ENCODE peak calls at places on chromosomes 2 and 18, in eight cellular contexts. M, K, I, L, F, S, E and Z are unnamed samples.

GRCh38 chr18:58446661-58447060 is 182.2 kb downstream of the ALPK2 start:
- DNase-seq in F (no peak), S (no peak), E (no peak), I (no peak), L (no peak), M (no peak), K (no peak), Z (no peak)

GRCh38 chr2:7703523-7704144 is 786.4 kb downstream of the RNF144A start:
- DNase-seq in E (no peak), K (no peak), S (no peak), M (no peak), I (no peak), F (no peak), L (no peak), Z (no peak)

GRCh38 chr18:35692866-35693265 is 111.3 kb downstream of the GALNT1 start:
- DNase-seq in K (no peak), L (no peak), S (no peak), E (no peak), F (no peak), I (no peak), M (no peak), Z (no peak)

GRCh38 chr18:49114556-49114955 is 163.8 kb upstream of the SMAD7 start:
- DNase-seq in K (no peak), E (no peak), M (no peak), L (no peak), I (no peak), S (no peak), F (no peak), Z (no peak)

GRCh38 chr2:224584768-224585204 is 377 bp downstream of the CUL3 start:
- DNase-seq in K (no peak), L (peak; percentile 67), E (peak; percentile 39), I (no peak), M (peak; percentile 52), S (peak; percentile 45), F (peak; percentile 75), Z (peak; percentile 75)

GRCh38 chr2:232980683-232981082 is 32.4 kb downstream of the NGEF start:
- DNase-seq in M (no peak), F (no peak), I (no peak), S (no peak), L (peak; percentile 71), K (no peak), E (no peak), Z (no peak)

GRCh38 chr2:219296142-219296541 is 13.1 kb downstream of the PTPRN start:
- DNase-seq in E (no peak), K (no peak), M (no peak), F (no peak), L (no peak), I (no peak), S (no peak), Z (no peak)

GRCh38 chr2:43855292-43855691 is 16.5 kb downstream of the ABCG8 start:
- DNase-seq in S (no peak), F (no peak), L (no peak), I (no peak), E (no peak), M (no peak), K (no peak), Z (no peak)

GRCh38 chr2:98459776-98460175 is 15.1 kb downstream of the INPP4A start:
- DNase-seq in M (no peak), K (no peak), S (no peak), L (no peak), F (no peak), E (no peak), I (no peak), Z (no peak)

GRCh38 chr2:152186257-152186656 is 10.7 kb upstream of the STAM2 start:
- DNase-seq in E (no peak), K (no peak), L (peak; percentile 16), S (no peak), M (no peak), I (no peak), F (no peak), Z (no peak)

GRCh38 chr2:199956062-199956380 is 639 bp downstream of the MAIP1 start:
- DNase-seq in L (peak; percentile 25), K (no peak), E (no peak), I (no peak), S (no peak), F (no peak), M (no peak), Z (no peak)

GRCh38 chr2:75709297-75709696 is 1.4 kb downstream of the GCFC2 start:
- DNase-seq in K (no peak), L (peak; percentile 15), F (no peak), E (no peak), M (no peak), I (no peak), S (no peak), Z (no peak)

GRCh38 chr18:56381151-56381550 is 257.2 kb downstream of the TXNL1 start:
- DNase-seq in K (no peak), M (no peak), I (no peak), F (no peak), E (no peak), S (no peak), L (no peak), Z (no peak)